ENCODE peak calls at places on chromosomes 16 and 17, in eight cellular contexts. One of them, this sample, is unnamed.

GRCh38 chr16:85780281-85780680 is 19.1 kb downstream of the EMC8 start:
- DNase-seq in body of pancreas: no peak
- DNase-seq in brain microvascular endothelial cell: no peak
- DNase-seq in SK-N-SH: no peak
- DNase-seq in neural crest cell: no peak
- DNase-seq in astrocyte of the spinal cord: no peak
- DNase-seq in Calu3: no peak
- DNase-seq in fibroblast of lung: no peak
- DNase-seq in this sample: no peak

GRCh38 chr17:39016193-39017153 is 49.3 kb upstream of the FBXO47 start:
- DNase-seq in fibroblast of lung: no peak
- DNase-seq in SK-N-SH: no peak
- DNase-seq in astrocyte of the spinal cord: no peak
- DNase-seq in Calu3: no peak
- DNase-seq in brain microvascular endothelial cell: no peak
- DNase-seq in neural crest cell: no peak
- DNase-seq in body of pancreas: no peak
- DNase-seq in this sample: no peak

GRCh38 chr17:5587431-5588032 is 3.2 kb upstream of the NLRP1 start:
- DNase-seq in body of pancreas: peak
- DNase-seq in brain microvascular endothelial cell: peak
- DNase-seq in fibroblast of lung: peak
- DNase-seq in astrocyte of the spinal cord: peak
- DNase-seq in Calu3: peak
- DNase-seq in SK-N-SH: peak
- DNase-seq in neural crest cell: peak
- DNase-seq in this sample: peak

GRCh38 chr16:87374313-87374712 is 9.3 kb downstream of the FBXO31 start:
- DNase-seq in body of pancreas: no peak
- DNase-seq in fibroblast of lung: no peak
- DNase-seq in Calu3: no peak
- DNase-seq in neural crest cell: no peak
- DNase-seq in brain microvascular endothelial cell: no peak
- DNase-seq in SK-N-SH: no peak
- DNase-seq in astrocyte of the spinal cord: no peak
- DNase-seq in this sample: no peak

GRCh38 chr16:48963306-48963705 is 318.3 kb downstream of the CBLN1 start:
- DNase-seq in Calu3: no peak
- DNase-seq in SK-N-SH: no peak
- DNase-seq in astrocyte of the spinal cord: peak
- DNase-seq in body of pancreas: no peak
- DNase-seq in fibroblast of lung: peak
- DNase-seq in brain microvascular endothelial cell: no peak
- DNase-seq in neural crest cell: no peak
- DNase-seq in this sample: no peak

GRCh38 chr17:64277831-64278562 is 14.9 kb upstream of the TEX2 start:
- DNase-seq in neural crest cell: no peak
- DNase-seq in brain microvascular endothelial cell: no peak
- DNase-seq in astrocyte of the spinal cord: peak
- DNase-seq in fibroblast of lung: no peak
- DNase-seq in Calu3: no peak
- DNase-seq in SK-N-SH: no peak
- DNase-seq in body of pancreas: no peak
- DNase-seq in this sample: no peak

GRCh38 chr17:80919331-80920284 is 72.0 kb upstream of the CHMP6 start:
- DNase-seq in Calu3: no peak
- DNase-seq in fibroblast of lung: no peak
- DNase-seq in astrocyte of the spinal cord: no peak
- DNase-seq in neural crest cell: no peak
- DNase-seq in SK-N-SH: no peak
- DNase-seq in brain microvascular endothelial cell: peak
- DNase-seq in body of pancreas: no peak
- DNase-seq in this sample: no peak

GRCh38 chr17:46175891-46176290 is 17.3 kb downstream of the KANSL1 start:
- DNase-seq in neural crest cell: no peak
- DNase-seq in Calu3: no peak
- DNase-seq in SK-N-SH: no peak
- DNase-seq in body of pancreas: no peak
- DNase-seq in fibroblast of lung: peak
- DNase-seq in astrocyte of the spinal cord: no peak
- DNase-seq in brain microvascular endothelial cell: no peak
- DNase-seq in this sample: no peak

GRCh38 chr16:68374251-68374805 is 63.5 kb downstream of the PRMT7 start:
- DNase-seq in astrocyte of the spinal cord: no peak
- DNase-seq in neural crest cell: no peak
- DNase-seq in SK-N-SH: no peak
- DNase-seq in Calu3: no peak
- DNase-seq in body of pancreas: no peak
- DNase-seq in brain microvascular endothelial cell: no peak
- DNase-seq in fibroblast of lung: no peak
- DNase-seq in this sample: no peak

GRCh38 chr17:61054430-61054829 is 345.2 kb upstream of the TBX2 start:
- DNase-seq in SK-N-SH: no peak
- DNase-seq in body of pancreas: no peak
- DNase-seq in Calu3: no peak
- DNase-seq in astrocyte of the spinal cord: peak
- DNase-seq in brain microvascular endothelial cell: no peak
- DNase-seq in neural crest cell: no peak
- DNase-seq in fibroblast of lung: peak
- DNase-seq in this sample: no peak

GRCh38 chr17:40432864-40433528 is 10.3 kb upstream of the IGFBP4 start:
- DNase-seq in neural crest cell: no peak
- DNase-seq in brain microvascular endothelial cell: peak
- DNase-seq in fibroblast of lung: peak
- DNase-seq in body of pancreas: no peak
- DNase-seq in astrocyte of the spinal cord: peak
- DNase-seq in Calu3: no peak
- DNase-seq in SK-N-SH: peak
- DNase-seq in this sample: no peak

GRCh38 chr17:72561266-72561665 is 440.4 kb downstream of the SOX9 start:
- DNase-seq in fibroblast of lung: no peak
- DNase-seq in body of pancreas: no peak
- DNase-seq in SK-N-SH: no peak
- DNase-seq in neural crest cell: no peak
- DNase-seq in brain microvascular endothelial cell: no peak
- DNase-seq in astrocyte of the spinal cord: no peak
- DNase-seq in Calu3: no peak
- DNase-seq in this sample: no peak

GRCh38 chr16:30335598-30336474 is 19.3 kb downstream of the CD2BP2 start:
- DNase-seq in brain microvascular endothelial cell: no peak
- DNase-seq in Calu3: peak
- DNase-seq in astrocyte of the spinal cord: no peak
- DNase-seq in SK-N-SH: no peak
- DNase-seq in body of pancreas: peak
- DNase-seq in fibroblast of lung: peak
- DNase-seq in neural crest cell: no peak
- DNase-seq in this sample: no peak

GRCh38 chr16:52515068-52515671 is 31.8 kb downstream of the TOX3 start:
- DNase-seq in neural crest cell: no peak
- DNase-seq in brain microvascular endothelial cell: no peak
- DNase-seq in Calu3: no peak
- DNase-seq in fibroblast of lung: no peak
- DNase-seq in body of pancreas: no peak
- DNase-seq in astrocyte of the spinal cord: no peak
- DNase-seq in SK-N-SH: no peak
- DNase-seq in this sample: peak

GRCh38 chr17:38628441-38628840 is 22.7 kb upstream of the SRCIN1 start:
- DNase-seq in astrocyte of the spinal cord: no peak
- DNase-seq in Calu3: peak
- DNase-seq in fibroblast of lung: no peak
- DNase-seq in brain microvascular endothelial cell: no peak
- DNase-seq in neural crest cell: no peak
- DNase-seq in SK-N-SH: peak
- DNase-seq in body of pancreas: no peak
- DNase-seq in this sample: no peak

GRCh38 chr17:48577330-48577945 is 712 bp downstream of the HOXB4 start:
- DNase-seq in brain microvascular endothelial cell: no peak
- DNase-seq in body of pancreas: no peak
- DNase-seq in Calu3: no peak
- DNase-seq in neural crest cell: no peak
- DNase-seq in SK-N-SH: no peak
- DNase-seq in fibroblast of lung: no peak
- DNase-seq in astrocyte of the spinal cord: no peak
- DNase-seq in this sample: peak

GRCh38 chr16:22751685-22752084 is 62.3 kb upstream of the HS3ST2 start:
- DNase-seq in fibroblast of lung: no peak
- DNase-seq in SK-N-SH: no peak
- DNase-seq in astrocyte of the spinal cord: no peak
- DNase-seq in Calu3: no peak
- DNase-seq in neural crest cell: no peak
- DNase-seq in brain microvascular endothelial cell: no peak
- DNase-seq in body of pancreas: no peak
- DNase-seq in this sample: no peak

GRCh38 chr17:49266233-49266632 is 35.6 kb upstream of the PHOSPHO1 start:
- DNase-seq in brain microvascular endothelial cell: no peak
- DNase-seq in SK-N-SH: no peak
- DNase-seq in astrocyte of the spinal cord: no peak
- DNase-seq in fibroblast of lung: no peak
- DNase-seq in neural crest cell: no peak
- DNase-seq in body of pancreas: no peak
- DNase-seq in Calu3: no peak
- DNase-seq in this sample: no peak

GRCh38 chr17:41107941-41108445 is 2.8 kb downstream of the KRTAP4-9 start:
- DNase-seq in Calu3: no peak
- DNase-seq in astrocyte of the spinal cord: no peak
- DNase-seq in SK-N-SH: no peak
- DNase-seq in body of pancreas: no peak
- DNase-seq in fibroblast of lung: peak
- DNase-seq in neural crest cell: no peak
- DNase-seq in brain microvascular endothelial cell: no peak
- DNase-seq in this sample: no peak

GRCh38 chr17:19771971-19772630 is 24.0 kb upstream of the ALDH3A1 start:
- DNase-seq in fibroblast of lung: no peak
- DNase-seq in brain microvascular endothelial cell: no peak
- DNase-seq in SK-N-SH: no peak
- DNase-seq in astrocyte of the spinal cord: no peak
- DNase-seq in body of pancreas: no peak
- DNase-seq in Calu3: no peak
- DNase-seq in neural crest cell: no peak
- DNase-seq in this sample: no peak
- TF ChIP-seq CTCF in fibroblast of lung: no peak
- TF ChIP-seq CTCF in brain microvascular endothelial cell: no peak
- TF ChIP-seq CTCF in SK-N-SH: no peak
- TF ChIP-seq CTCF in astrocyte of the spinal cord: no peak
- TF ChIP-seq CTCF in body of pancreas: no peak
- TF ChIP-seq CTCF in Calu3: no peak
- TF ChIP-seq CTCF in neural crest cell: no peak
- TF ChIP-seq CTCF in this sample: no peak

GRCh38 chr16:1195393-1195666 is 29.7 kb downstream of the TPSG1 start:
- DNase-seq in SK-N-SH: no peak
- DNase-seq in brain microvascular endothelial cell: no peak
- DNase-seq in body of pancreas: no peak
- DNase-seq in neural crest cell: no peak
- DNase-seq in Calu3: no peak
- DNase-seq in astrocyte of the spinal cord: no peak
- DNase-seq in fibroblast of lung: no peak
- DNase-seq in this sample: no peak

GRCh38 chr16:1193143-1193824 is 31.8 kb downstream of the TPSG1 start:
- DNase-seq in brain microvascular endothelial cell: no peak
- DNase-seq in body of pancreas: peak
- DNase-seq in Calu3: peak
- DNase-seq in neural crest cell: no peak
- DNase-seq in fibroblast of lung: peak
- DNase-seq in SK-N-SH: peak
- DNase-seq in astrocyte of the spinal cord: no peak
- DNase-seq in this sample: no peak

GRCh38 chr16:1196494-1196893 is 28.6 kb downstream of the TPSG1 start:
- DNase-seq in brain microvascular endothelial cell: no peak
- DNase-seq in SK-N-SH: no peak
- DNase-seq in astrocyte of the spinal cord: no peak
- DNase-seq in fibroblast of lung: no peak
- DNase-seq in body of pancreas: no peak
- DNase-seq in Calu3: no peak
- DNase-seq in neural crest cell: no peak
- DNase-seq in this sample: no peak

GRCh38 chr16:1193825-1194581 is 31.1 kb downstream of the TPSG1 start:
- DNase-seq in neural crest cell: no peak
- DNase-seq in fibroblast of lung: no peak
- DNase-seq in body of pancreas: no peak
- DNase-seq in SK-N-SH: no peak
- DNase-seq in Calu3: no peak
- DNase-seq in astrocyte of the spinal cord: no peak
- DNase-seq in brain microvascular endothelial cell: no peak
- DNase-seq in this sample: no peak

GRCh38 chr16:1194665-1195392 is 30.2 kb downstream of the TPSG1 start:
- DNase-seq in astrocyte of the spinal cord: no peak
- DNase-seq in neural crest cell: peak
- DNase-seq in SK-N-SH: peak
- DNase-seq in brain microvascular endothelial cell: no peak
- DNase-seq in body of pancreas: no peak
- DNase-seq in fibroblast of lung: no peak
- DNase-seq in Calu3: peak
- DNase-seq in this sample: peak
- TF ChIP-seq CTCF in astrocyte of the spinal cord: peak
- TF ChIP-seq CTCF in neural crest cell: peak
- TF ChIP-seq CTCF in SK-N-SH: peak
- TF ChIP-seq CTCF in brain microvascular endothelial cell: peak
- TF ChIP-seq CTCF in body of pancreas: peak
- TF ChIP-seq CTCF in fibroblast of lung: peak
- TF ChIP-seq CTCF in Calu3: peak
- TF ChIP-seq CTCF in this sample: peak

DNA sequence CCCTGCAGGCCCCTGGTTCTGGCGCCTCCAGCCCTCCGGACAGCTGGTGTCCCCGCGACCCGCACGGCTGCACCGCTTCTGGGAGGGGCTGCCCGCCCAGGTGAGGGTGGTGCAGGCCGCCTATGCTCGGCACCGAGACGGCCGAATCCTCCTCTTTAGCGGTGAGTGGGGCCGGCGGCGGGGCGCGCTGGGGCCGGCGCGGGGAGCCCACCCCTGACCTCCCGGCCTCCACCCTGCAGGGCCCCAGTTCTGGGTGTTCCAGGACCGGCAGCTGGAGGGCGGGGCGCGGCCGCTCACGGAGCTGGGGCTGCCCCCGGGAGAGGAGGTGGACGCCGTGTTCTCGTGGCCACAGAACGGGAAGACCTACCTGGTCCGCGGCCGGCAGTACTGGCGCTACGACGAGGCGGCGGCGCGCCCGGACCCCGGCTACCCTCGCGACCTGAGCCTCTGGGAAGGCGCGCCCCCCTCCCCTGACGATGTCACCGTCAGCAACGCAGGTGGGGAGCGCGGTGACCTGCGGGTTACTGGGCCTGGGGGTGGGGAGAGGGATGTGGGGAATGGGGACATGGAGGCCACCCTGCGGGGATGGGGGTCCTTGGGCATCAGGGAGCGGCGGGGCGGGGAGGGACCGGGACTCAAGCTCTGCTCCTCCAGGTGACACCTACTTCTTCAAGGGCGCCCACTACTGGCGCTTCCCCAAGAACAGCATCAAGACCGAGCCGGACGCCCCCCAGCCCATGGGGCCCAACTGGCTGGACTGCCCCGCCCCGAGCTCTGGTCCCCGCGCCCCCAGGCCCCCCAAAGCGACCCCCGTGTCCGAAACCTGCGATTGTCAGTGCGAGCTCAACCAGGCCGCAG is 7.0 kb upstream of the IL32 start:
- DNase-seq in astrocyte of the spinal cord: peak
- DNase-seq in Calu3: peak
- DNase-seq in fibroblast of lung: no peak
- DNase-seq in SK-N-SH: peak
- DNase-seq in body of pancreas: peak
- DNase-seq in neural crest cell: no peak
- DNase-seq in brain microvascular endothelial cell: no peak
- DNase-seq in this sample: peak
- TF ChIP-seq CTCF in astrocyte of the spinal cord: peak
- TF ChIP-seq CTCF in Calu3: no peak
- TF ChIP-seq CTCF in fibroblast of lung: peak
- TF ChIP-seq CTCF in SK-N-SH: no peak
- TF ChIP-seq CTCF in body of pancreas: no peak
- TF ChIP-seq CTCF in neural crest cell: no peak
- TF ChIP-seq CTCF in brain microvascular endothelial cell: peak
- TF ChIP-seq CTCF in this sample: no peak

GRCh38 chr17:37220609-37220953 is 155.2 kb upstream of the C17orf78 start:
- DNase-seq in brain microvascular endothelial cell: peak
- DNase-seq in astrocyte of the spinal cord: peak
- DNase-seq in SK-N-SH: peak
- DNase-seq in body of pancreas: no peak
- DNase-seq in neural crest cell: no peak
- DNase-seq in Calu3: no peak
- DNase-seq in fibroblast of lung: no peak
- DNase-seq in this sample: peak
- TF ChIP-seq CTCF in brain microvascular endothelial cell: peak
- TF ChIP-seq CTCF in astrocyte of the spinal cord: peak
- TF ChIP-seq CTCF in SK-N-SH: peak
- TF ChIP-seq CTCF in body of pancreas: no peak
- TF ChIP-seq CTCF in neural crest cell: peak
- TF ChIP-seq CTCF in Calu3: no peak
- TF ChIP-seq CTCF in fibroblast of lung: peak
- TF ChIP-seq CTCF in this sample: peak